ENCODE peak calls at places on chromosomes 13 and 19, in seven cellular contexts. One of them, this sample, is unnamed.

GRCh38 chr19:18708452-18709231 is 25.2 kb downstream of the CRTC1 start:
- DNase-seq in breast epithelium: no peak
- DNase-seq in ascending aorta: no peak
- DNase-seq in uterus: no peak
- DNase-seq in cardiac muscle cell: no peak
- DNase-seq in transverse colon: no peak
- DNase-seq in thoracic aorta: no peak
- DNase-seq in this sample: no peak

GRCh38 chr19:51311388-51312257 is at the start of gene IGLON5:
- DNase-seq in breast epithelium: no peak
- DNase-seq in ascending aorta: no peak
- DNase-seq in uterus: no peak
- DNase-seq in cardiac muscle cell: peak; percentile 40
- DNase-seq in transverse colon: no peak
- DNase-seq in thoracic aorta: no peak
- DNase-seq in this sample: no peak

GRCh38 chr19:55487884-55488687 is at the start of gene SSC5D:
- DNase-seq in breast epithelium: no peak
- DNase-seq in ascending aorta: no peak
- DNase-seq in uterus: peak; percentile 76
- DNase-seq in cardiac muscle cell: no peak
- DNase-seq in transverse colon: no peak
- DNase-seq in thoracic aorta: no peak
- DNase-seq in this sample: no peak

GRCh38 chr13:75544681-75545333 is 4.8 kb upstream of the UCHL3 start:
- DNase-seq in breast epithelium: peak; percentile 22
- DNase-seq in ascending aorta: no peak
- DNase-seq in uterus: no peak
- DNase-seq in cardiac muscle cell: no peak
- DNase-seq in transverse colon: no peak
- DNase-seq in thoracic aorta: no peak
- DNase-seq in this sample: no peak

GRCh38 chr13:27006519-27007161 is 165.0 kb downstream of the USP12 start:
- DNase-seq in breast epithelium: no peak
- DNase-seq in ascending aorta: no peak
- DNase-seq in uterus: no peak
- DNase-seq in cardiac muscle cell: peak; percentile 49
- DNase-seq in transverse colon: peak; percentile 55
- DNase-seq in thoracic aorta: no peak
- DNase-seq in this sample: peak; percentile 44

GRCh38 chr13:79485014-79485441 is 4.1 kb downstream of the NDFIP2 start:
- DNase-seq in breast epithelium: no peak
- DNase-seq in ascending aorta: no peak
- DNase-seq in uterus: no peak
- DNase-seq in cardiac muscle cell: no peak
- DNase-seq in transverse colon: peak; percentile 56
- DNase-seq in thoracic aorta: no peak
- DNase-seq in this sample: no peak

GRCh38 chr13:101412076-101412475 is 4.2 kb downstream of the NALCN start:
- DNase-seq in breast epithelium: no peak
- DNase-seq in ascending aorta: no peak
- DNase-seq in uterus: no peak
- DNase-seq in cardiac muscle cell: no peak
- DNase-seq in transverse colon: no peak
- DNase-seq in thoracic aorta: no peak
- DNase-seq in this sample: no peak

GRCh38 chr13:97385146-97385545 is 48.8 kb upstream of the RAP2A start:
- DNase-seq in breast epithelium: no peak
- DNase-seq in ascending aorta: no peak
- DNase-seq in uterus: no peak
- DNase-seq in cardiac muscle cell: peak; percentile 32
- DNase-seq in transverse colon: no peak
- DNase-seq in thoracic aorta: no peak
- DNase-seq in this sample: no peak

GRCh38 chr19:10836478-10837325 is 690 bp upstream of the TMED1 start:
- DNase-seq in breast epithelium: no peak
- DNase-seq in ascending aorta: no peak
- DNase-seq in uterus: peak; percentile 82
- DNase-seq in cardiac muscle cell: peak; percentile 83
- DNase-seq in transverse colon: peak; percentile 86
- DNase-seq in thoracic aorta: peak; percentile 54
- DNase-seq in this sample: peak; percentile 89

GRCh38 chr19:1163283-1163933 is 10.7 kb downstream of the SBNO2 start:
- DNase-seq in breast epithelium: no peak
- DNase-seq in ascending aorta: no peak
- DNase-seq in uterus: no peak
- DNase-seq in cardiac muscle cell: no peak
- DNase-seq in transverse colon: no peak
- DNase-seq in thoracic aorta: no peak
- DNase-seq in this sample: no peak

GRCh38 chr19:44112802-44113137 is 429 bp upstream of the ZNF225 start:
- DNase-seq in breast epithelium: no peak
- DNase-seq in ascending aorta: no peak
- DNase-seq in uterus: no peak
- DNase-seq in cardiac muscle cell: no peak
- DNase-seq in transverse colon: no peak
- DNase-seq in thoracic aorta: no peak
- DNase-seq in this sample: no peak
- H3K27ac ChIP-seq in breast epithelium: peak overlapping the region; percentile 59
- H3K27ac ChIP-seq in ascending aorta: peak overlapping the region; percentile 17
- H3K27ac ChIP-seq in uterus: no peak overlapping the region
- H3K27ac ChIP-seq in cardiac muscle cell: peak overlapping the region; percentile 80
- H3K27ac ChIP-seq in transverse colon: peak overlapping the region; percentile 63
- H3K27ac ChIP-seq in thoracic aorta: peak overlapping the region; percentile 45
- H3K27ac ChIP-seq in this sample: peak overlapping the region; percentile 56

GRCh38 chr19:5934779-5935472 is 20.9 kb downstream of the CAPS start:
- DNase-seq in breast epithelium: no peak
- DNase-seq in ascending aorta: no peak
- DNase-seq in uterus: peak; percentile 78
- DNase-seq in cardiac muscle cell: no peak
- DNase-seq in transverse colon: no peak
- DNase-seq in thoracic aorta: no peak
- DNase-seq in this sample: peak; percentile 37
- H3K4me1 ChIP-seq in breast epithelium: no peaks in the 10 kb centered on the region
- H3K4me1 ChIP-seq in ascending aorta: no peaks in the 10 kb centered on the region
- H3K4me1 ChIP-seq in uterus: peaks cover 20% of the 10 kb centered on the region
- H3K4me1 ChIP-seq in cardiac muscle cell: no peaks in the 10 kb centered on the region
- H3K4me1 ChIP-seq in transverse colon: peaks cover 6% of the 10 kb centered on the region
- H3K4me1 ChIP-seq in thoracic aorta: peaks cover 4% of the 10 kb centered on the region
- H3K4me1 ChIP-seq in this sample: no peaks in the 10 kb centered on the region

DNA sequence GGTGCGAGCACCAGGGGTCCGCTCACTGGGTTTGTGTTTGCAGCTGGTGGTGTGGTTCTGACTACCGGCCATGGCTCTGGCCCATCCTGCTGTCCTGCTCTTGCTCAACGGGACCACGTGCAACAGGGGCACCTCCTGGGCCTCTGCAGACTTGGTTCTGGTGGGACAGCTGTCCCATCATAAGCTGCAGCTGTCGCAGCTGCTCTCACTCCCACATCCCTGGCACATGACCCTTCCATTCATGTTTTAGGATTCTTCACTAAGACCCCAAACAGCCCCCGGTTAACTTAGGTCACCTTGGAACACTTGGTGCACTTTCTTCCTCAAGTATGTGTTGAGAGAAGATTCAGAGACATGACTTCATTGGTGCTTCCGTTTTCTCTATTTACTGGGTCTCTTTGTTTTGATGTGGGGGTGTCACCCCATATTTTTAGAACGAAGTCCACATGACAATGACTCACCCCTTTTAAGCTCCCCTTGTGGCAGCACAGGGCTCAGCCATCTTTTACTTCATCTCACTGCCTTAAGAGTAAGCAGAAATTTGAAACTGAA is 68.4 kb upstream of the ARHGEF7 start:
- DNase-seq in breast epithelium: no peak
- DNase-seq in ascending aorta: no peak
- DNase-seq in uterus: no peak
- DNase-seq in cardiac muscle cell: no peak
- DNase-seq in transverse colon: no peak
- DNase-seq in thoracic aorta: no peak
- DNase-seq in this sample: peak; percentile 28
- TF ChIP-seq CTCF in breast epithelium: no peak
- TF ChIP-seq CTCF in ascending aorta: no peak
- TF ChIP-seq CTCF in uterus: no peak
- TF ChIP-seq CTCF in cardiac muscle cell: peak; percentile 33
- TF ChIP-seq CTCF in transverse colon: peak; percentile 15
- TF ChIP-seq CTCF in thoracic aorta: no peak
- TF ChIP-seq CTCF in this sample: no peak

DNA sequence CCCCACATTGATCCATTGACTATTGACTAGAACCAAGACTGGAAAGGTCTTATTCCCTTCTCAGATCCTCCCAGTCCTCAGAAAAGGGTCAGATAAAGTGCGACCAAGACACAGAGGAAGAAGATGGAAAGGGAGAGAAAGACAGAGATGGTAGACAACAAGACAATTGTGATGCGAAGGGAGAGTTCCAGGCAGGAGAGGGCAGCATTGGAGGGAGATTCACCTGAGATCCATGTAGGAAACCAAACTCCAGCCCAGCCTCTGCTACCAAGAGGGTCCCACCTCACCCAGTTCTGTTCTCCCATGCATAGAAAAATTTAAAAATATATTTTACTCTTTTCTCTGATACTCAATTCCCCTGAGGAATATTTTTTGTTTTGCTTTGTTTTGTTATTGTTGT is 67.3 kb upstream of the TSHZ3 start:
- DNase-seq in breast epithelium: no peak
- DNase-seq in ascending aorta: no peak
- DNase-seq in uterus: no peak
- DNase-seq in cardiac muscle cell: no peak
- DNase-seq in transverse colon: no peak
- DNase-seq in thoracic aorta: no peak
- DNase-seq in this sample: no peak
- H3K27ac ChIP-seq in breast epithelium: no peak overlapping the region
- H3K27ac ChIP-seq in ascending aorta: no peak overlapping the region
- H3K27ac ChIP-seq in uterus: no peak overlapping the region
- H3K27ac ChIP-seq in cardiac muscle cell: no peak overlapping the region
- H3K27ac ChIP-seq in transverse colon: no peak overlapping the region
- H3K27ac ChIP-seq in thoracic aorta: no peak overlapping the region
- H3K27ac ChIP-seq in this sample: no peak overlapping the region

This sample was measured in lung.